ENCODE peak calls at places on chromosomes 7 and 10, in eight cellular contexts. J is NCI-H1417 treated with DMSO at 0.1 percent for 48 hours; R is amniotic stem cell; M is hepatocyte; D is body of pancreas; E is posterior cingulate gyrus; F is stimulated activated naive CD8-positive, alpha-beta T cell treated with anti-CD3 and anti-CD28 coated beads, Interleukin-15, amount 100 ng/mL, for 72 hours; H is LoVo. B is an unnamed sample.

GRCh38 chr7:120168066-120168465 is 104.9 kb upstream of the KCND2 start:
- DNase-seq in M (no peak), E (no peak), R (no peak), F (no peak), J (no peak), D (no peak), H (no peak), B (no peak)

GRCh38 chr7:130371059-130371458 is 9.2 kb upstream of the CPA1 start:
- DNase-seq in M (no peak), D (peak; percentile 61), E (peak; percentile 66), F (no peak), J (no peak), H (no peak), R (no peak), B (no peak)

GRCh38 chr7:47561715-47562446 is 20.0 kb downstream of the TNS3 start:
- DNase-seq in F (no peak), H (no peak), R (no peak), J (no peak), E (no peak), M (no peak), D (no peak), B (no peak)

GRCh38 chr7:114466911-114467310 is 52.3 kb downstream of the FOXP2 start:
- DNase-seq in H (no peak), J (no peak), D (no peak), F (no peak), R (no peak), M (no peak), E (no peak), B (no peak)

GRCh38 chr7:25894002-25894901 is 257.7 kb upstream of the NFE2L3 start:
- DNase-seq in H (no peak), F (peak; percentile 21), R (no peak), D (peak; percentile 72), M (peak; percentile 48), J (no peak), E (no peak), B (peak; percentile 73)

GRCh38 chr7:139739863-139740597 is 37.8 kb downstream of the HIPK2 start:
- DNase-seq in D (peak; percentile 73), F (no peak), M (no peak), J (no peak), R (no peak), H (no peak), E (peak; percentile 91), B (no peak)

GRCh38 chr10:62666264-62666663 is 138.3 kb upstream of the ADO start:
- DNase-seq in J (no peak), F (no peak), R (no peak), E (no peak), M (no peak), H (no peak), D (no peak), B (no peak)

GRCh38 chr10:72331575-72332422 is 22.9 kb downstream of the DNAJB12 start:
- DNase-seq in M (peak; percentile 88), R (no peak), F (peak; percentile 93), J (peak; percentile 52), H (peak; percentile 66), E (peak; percentile 96), D (peak; percentile 95), B (peak; percentile 100)

GRCh38 chr7:6917258-6917657 is 91.2 kb upstream of the CCZ1B start:
- DNase-seq in J (no peak), E (peak; percentile 18), D (no peak), H (no peak), R (no peak), F (no peak), M (no peak), B (no peak)

GRCh38 chr10:114806572-114807391 is 14.8 kb upstream of the FHIP2A start:
- DNase-seq in F (no peak), E (no peak), H (no peak), D (no peak), J (no peak), M (no peak), R (no peak), B (no peak)

GRCh38 chr7:5237286-5237685 is 45.5 kb upstream of the SLC29A4 start:
- DNase-seq in M (peak; percentile 41), R (no peak), H (no peak), J (no peak), E (peak; percentile 93), D (peak; percentile 41), F (no peak), B (no peak)

GRCh38 chr7:3082831-3083230 is 39.2 kb upstream of the CARD11 start:
- DNase-seq in H (no peak), M (no peak), F (no peak), E (no peak), R (no peak), D (no peak), J (no peak), B (no peak)

GRCh38 chr10:101403161-101403560 is 49.2 kb downstream of the BTRC start:
- DNase-seq in D (no peak), J (no peak), F (no peak), M (no peak), R (no peak), E (no peak), H (no peak), B (no peak)

GRCh38 chr10:14173706-14174594 is 156.8 kb downstream of the FRMD4A start:
- DNase-seq in J (peak; percentile 10), R (no peak), M (peak; percentile 35), E (peak; percentile 91), F (no peak), D (no peak), H (no peak), B (no peak)

GRCh38 chr10:58013406-58013805 is 254.3 kb downstream of the IPMK start:
- DNase-seq in D (no peak), E (no peak), H (no peak), R (no peak), J (no peak), F (no peak), M (no peak), B (no peak)

GRCh38 chr10:8279598-8279997 is 225.1 kb downstream of the GATA3 start:
- DNase-seq in J (no peak), M (peak; percentile 24), E (no peak), H (peak; percentile 42), R (no peak), D (no peak), F (no peak), B (peak; percentile 24)

GRCh38 chr7:131173148-131173890 is 154.4 kb upstream of the MKLN1 start:
- DNase-seq in J (no peak), R (no peak), D (no peak), H (peak; percentile 34), M (no peak), F (no peak), E (no peak), B (no peak)

GRCh38 chr10:51675088-51675487 is 24.3 kb downstream of the CSTF2T start:
- DNase-seq in H (no peak), M (no peak), D (no peak), E (no peak), J (no peak), R (no peak), F (no peak), B (no peak)

GRCh38 chr10:110209926-110210662 is 2.7 kb downstream of the MXI1 start:
- DNase-seq in D (peak; percentile 67), R (peak; percentile 50), F (peak; percentile 46), M (peak; percentile 74), E (peak; percentile 82), H (peak; percentile 20), J (no peak), B (no peak)

GRCh38 chr10:70621497-70622078 is 19.0 kb upstream of the PRF1 start:
- DNase-seq in D (no peak), E (no peak), M (no peak), F (no peak), H (no peak), R (no peak), J (no peak), B (no peak)

GRCh38 chr10:47042815-47043750 is 131.9 kb downstream of the PTPN20 start:
- DNase-seq in M (no peak), D (peak; percentile 6), E (no peak), J (no peak), R (no peak), H (no peak), F (no peak), B (no peak)

GRCh38 chr7:4667776-4668509 is 14.2 kb upstream of the FOXK1 start:
- DNase-seq in J (no peak), R (peak; percentile 60), D (no peak), M (no peak), H (no peak), F (no peak), E (no peak), B (no peak)

GRCh38 chr7:112550468-112551060 is 69.8 kb downstream of the LSMEM1 start:
- DNase-seq in J (no peak), H (peak; percentile 76), M (peak; percentile 63), R (peak; percentile 14), E (no peak), D (peak; percentile 29), F (peak; percentile 20), B (peak; percentile 45)

GRCh38 chr10:79178614-79179403 is 110.0 kb downstream of the ZMIZ1 start:
- DNase-seq in R (no peak), D (no peak), J (peak; percentile 16), M (peak; percentile 71), F (no peak), E (no peak), H (no peak), B (no peak)

GRCh38 chr7:92415225-92415624 is 32.1 kb upstream of the GATAD1 start:
- DNase-seq in H (no peak), F (no peak), E (no peak), R (no peak), M (no peak), J (no peak), D (no peak), B (no peak)